ENCODE peak calls at places on chromosomes 6 and 20, in five cellular contexts. One of them, this sample, is unnamed.

GRCh38 chr6:77095936-77096627 is 367.2 kb downstream of the HTR1B start:
- DNase-seq in left cardiac atrium: no peak
- DNase-seq in cardiac muscle cell: no peak
- DNase-seq in occipital lobe: no peak
- DNase-seq in HS-27A: no peak
- DNase-seq in this sample: no peak

GRCh38 chr20:61656198-61656597 is 404.1 kb downstream of the CDH4 start:
- DNase-seq in left cardiac atrium: no peak
- DNase-seq in cardiac muscle cell: no peak
- DNase-seq in occipital lobe: no peak
- DNase-seq in HS-27A: no peak
- DNase-seq in this sample: no peak

GRCh38 chr6:156971153-156971882 is 194.1 kb downstream of the ARID1B start:
- DNase-seq in left cardiac atrium: no peak
- DNase-seq in cardiac muscle cell: no peak
- DNase-seq in occipital lobe: no peak
- DNase-seq in HS-27A: no peak
- DNase-seq in this sample: no peak

GRCh38 chr6:21899708-21900107 is 306.2 kb downstream of the SOX4 start:
- DNase-seq in left cardiac atrium: no peak
- DNase-seq in cardiac muscle cell: no peak
- DNase-seq in occipital lobe: no peak
- DNase-seq in HS-27A: no peak
- DNase-seq in this sample: no peak

GRCh38 chr6:22756365-22756764 is 187.0 kb downstream of the HDGFL1 start:
- DNase-seq in left cardiac atrium: no peak
- DNase-seq in cardiac muscle cell: no peak
- DNase-seq in occipital lobe: no peak
- DNase-seq in HS-27A: no peak
- DNase-seq in this sample: no peak

GRCh38 chr6:15501806-15502450 is 160.9 kb downstream of the DTNBP1 start:
- DNase-seq in left cardiac atrium: peak; percentile 67
- DNase-seq in cardiac muscle cell: no peak
- DNase-seq in occipital lobe: no peak
- DNase-seq in HS-27A: no peak
- DNase-seq in this sample: peak; percentile 78

GRCh38 chr6:152161501-152161900 is 354.0 kb downstream of the ESR1 start:
- DNase-seq in left cardiac atrium: no peak
- DNase-seq in cardiac muscle cell: no peak
- DNase-seq in occipital lobe: no peak
- DNase-seq in HS-27A: no peak
- DNase-seq in this sample: no peak

GRCh38 chr6:135088818-135089809 is 34.5 kb upstream of the HBS1L start:
- DNase-seq in left cardiac atrium: no peak
- DNase-seq in cardiac muscle cell: no peak
- DNase-seq in occipital lobe: no peak
- DNase-seq in HS-27A: peak; percentile 26
- DNase-seq in this sample: no peak

GRCh38 chr6:126060400-126060799 is 74.1 kb downstream of the TRMT11 start:
- DNase-seq in left cardiac atrium: peak; percentile 43
- DNase-seq in cardiac muscle cell: peak; percentile 41
- DNase-seq in occipital lobe: no peak
- DNase-seq in HS-27A: no peak
- DNase-seq in this sample: no peak

GRCh38 chr20:62122659-62123449 is 579 bp downstream of the LSM14B start:
- DNase-seq in left cardiac atrium: peak; percentile 41
- DNase-seq in cardiac muscle cell: peak; percentile 60
- DNase-seq in occipital lobe: no peak
- DNase-seq in HS-27A: no peak
- DNase-seq in this sample: no peak

GRCh38 chr6:87982134-87982533 is 65.5 kb upstream of the SPACA1 start:
- DNase-seq in left cardiac atrium: no peak
- DNase-seq in cardiac muscle cell: no peak
- DNase-seq in occipital lobe: no peak
- DNase-seq in HS-27A: no peak
- DNase-seq in this sample: no peak

GRCh38 chr6:149264629-149265028 is 52.9 kb upstream of the TAB2 start:
- DNase-seq in left cardiac atrium: no peak
- DNase-seq in cardiac muscle cell: no peak
- DNase-seq in occipital lobe: no peak
- DNase-seq in HS-27A: no peak
- DNase-seq in this sample: no peak

GRCh38 chr6:34955447-34955846 is 66.4 kb downstream of the ANKS1A start:
- DNase-seq in left cardiac atrium: no peak
- DNase-seq in cardiac muscle cell: no peak
- DNase-seq in occipital lobe: no peak
- DNase-seq in HS-27A: no peak
- DNase-seq in this sample: no peak

GRCh38 chr20:35902545-35902941 is 51.8 kb downstream of the SCAND1 start:
- DNase-seq in left cardiac atrium: no peak
- DNase-seq in cardiac muscle cell: no peak
- DNase-seq in occipital lobe: no peak
- DNase-seq in HS-27A: no peak
- DNase-seq in this sample: no peak

GRCh38 chr6:37131104-37131959 is 38.6 kb upstream of the PIM1 start:
- DNase-seq in left cardiac atrium: peak; percentile 81
- DNase-seq in cardiac muscle cell: peak; percentile 37
- DNase-seq in occipital lobe: no peak
- DNase-seq in HS-27A: no peak
- DNase-seq in this sample: peak; percentile 85

GRCh38 chr6:158764941-158765340 is 54.2 kb downstream of the EZR start:
- DNase-seq in left cardiac atrium: no peak
- DNase-seq in cardiac muscle cell: no peak
- DNase-seq in occipital lobe: no peak
- DNase-seq in HS-27A: no peak
- DNase-seq in this sample: no peak

GRCh38 chr6:10951675-10952282 is 64.9 kb downstream of the SYCP2L start:
- DNase-seq in left cardiac atrium: no peak
- DNase-seq in cardiac muscle cell: peak; percentile 24
- DNase-seq in occipital lobe: no peak
- DNase-seq in HS-27A: peak; percentile 77
- DNase-seq in this sample: no peak

GRCh38 chr20:57384486-57384885 is 6.7 kb upstream of the RBM38 start:
- DNase-seq in left cardiac atrium: no peak
- DNase-seq in cardiac muscle cell: no peak
- DNase-seq in occipital lobe: no peak
- DNase-seq in HS-27A: no peak
- DNase-seq in this sample: peak; percentile 36

GRCh38 chr20:47354710-47355488 is 1.6 kb downstream of the ZMYND8 start:
- DNase-seq in left cardiac atrium: no peak
- DNase-seq in cardiac muscle cell: no peak
- DNase-seq in occipital lobe: no peak
- DNase-seq in HS-27A: no peak
- DNase-seq in this sample: no peak

GRCh38 chr6:8041933-8042583 is 22.1 kb downstream of the BLOC1S5 start:
- DNase-seq in left cardiac atrium: no peak
- DNase-seq in cardiac muscle cell: no peak
- DNase-seq in occipital lobe: no peak
- DNase-seq in HS-27A: no peak
- DNase-seq in this sample: no peak

GRCh38 chr6:21531393-21531792 is 62.2 kb upstream of the SOX4 start:
- DNase-seq in left cardiac atrium: no peak
- DNase-seq in cardiac muscle cell: no peak
- DNase-seq in occipital lobe: no peak
- DNase-seq in HS-27A: no peak
- DNase-seq in this sample: no peak

GRCh38 chr20:51062065-51062464 is 39.2 kb upstream of the KCNG1 start:
- DNase-seq in left cardiac atrium: no peak
- DNase-seq in cardiac muscle cell: no peak
- DNase-seq in occipital lobe: no peak
- DNase-seq in HS-27A: no peak
- DNase-seq in this sample: no peak

GRCh38 chr6:14468656-14469321 is 351.2 kb downstream of the CD83 start:
- DNase-seq in left cardiac atrium: no peak
- DNase-seq in cardiac muscle cell: no peak
- DNase-seq in occipital lobe: no peak
- DNase-seq in HS-27A: no peak
- DNase-seq in this sample: no peak

GRCh38 chr6:98833101-98834059 is 994 bp upstream of the POU3F2 start:
- DNase-seq in left cardiac atrium: no peak
- DNase-seq in cardiac muscle cell: peak; percentile 76
- DNase-seq in occipital lobe: peak; percentile 72
- DNase-seq in HS-27A: no peak
- DNase-seq in this sample: peak; percentile 65

GRCh38 chr6:113971786-113972185 is 838 bp upstream of the HDAC2 start:
- DNase-seq in left cardiac atrium: no peak
- DNase-seq in cardiac muscle cell: peak; percentile 4
- DNase-seq in occipital lobe: no peak
- DNase-seq in HS-27A: no peak
- DNase-seq in this sample: no peak

GRCh38 chr6:69663215-69663614 is 133.6 kb downstream of the LMBRD1 start:
- DNase-seq in left cardiac atrium: no peak
- DNase-seq in cardiac muscle cell: no peak
- DNase-seq in occipital lobe: no peak
- DNase-seq in HS-27A: no peak
- DNase-seq in this sample: no peak

This sample was measured in Right ventricle myocardium superior.